ENCODE peak calls at places on chromosome 17, in five cellular contexts. One of them, this sample, is unnamed.

GRCh38 chr17:50798424-50799344 is 31.4 kb upstream of the ANKRD40CL start:
- DNase-seq in GM23248: no peak
- DNase-seq in astrocyte: no peak
- DNase-seq in SJSA1: no peak
- DNase-seq in left lung: no peak
- DNase-seq in this sample: peak; percentile 75

GRCh38 chr17:67443931-67444597 is 67.0 kb downstream of the PITPNC1 start:
- DNase-seq in GM23248: peak; percentile 34
- DNase-seq in astrocyte: peak; percentile 77
- DNase-seq in SJSA1: no peak
- DNase-seq in left lung: no peak
- DNase-seq in this sample: no peak

GRCh38 chr17:27207073-27207511 is 86.8 kb upstream of the WSB1 start:
- DNase-seq in GM23248: peak; percentile 82
- DNase-seq in astrocyte: peak; percentile 54
- DNase-seq in SJSA1: peak; percentile 41
- DNase-seq in left lung: no peak
- DNase-seq in this sample: no peak

GRCh38 chr17:6526362-6527152 is 29.8 kb downstream of the PITPNM3 start:
- DNase-seq in GM23248: peak; percentile 37
- DNase-seq in astrocyte: no peak
- DNase-seq in SJSA1: no peak
- DNase-seq in left lung: no peak
- DNase-seq in this sample: no peak

GRCh38 chr17:12055889-12056288 is 35.2 kb downstream of the MAP2K4 start:
- DNase-seq in GM23248: no peak
- DNase-seq in astrocyte: no peak
- DNase-seq in SJSA1: no peak
- DNase-seq in left lung: no peak
- DNase-seq in this sample: no peak

GRCh38 chr17:42484304-42484703 is 25.6 kb downstream of the ATP6V0A1 start:
- DNase-seq in GM23248: no peak
- DNase-seq in astrocyte: no peak
- DNase-seq in SJSA1: no peak
- DNase-seq in left lung: no peak
- DNase-seq in this sample: no peak

GRCh38 chr17:72397687-72398086 is 276.9 kb downstream of the SOX9 start:
- DNase-seq in GM23248: peak; percentile 58
- DNase-seq in astrocyte: no peak
- DNase-seq in SJSA1: peak; percentile 73
- DNase-seq in left lung: no peak
- DNase-seq in this sample: no peak

GRCh38 chr17:47708312-47708863 is 14.4 kb downstream of the TBKBP1 start:
- DNase-seq in GM23248: no peak
- DNase-seq in astrocyte: no peak
- DNase-seq in SJSA1: no peak
- DNase-seq in left lung: no peak
- DNase-seq in this sample: no peak

GRCh38 chr17:47905221-47905733 is 9.2 kb downstream of the SP2 start:
- DNase-seq in GM23248: peak; percentile 83
- DNase-seq in astrocyte: peak; percentile 80
- DNase-seq in SJSA1: peak; percentile 45
- DNase-seq in left lung: peak; percentile 67
- DNase-seq in this sample: no peak

GRCh38 chr17:50055055-50055425 is 870 bp upstream of the ITGA3 start:
- DNase-seq in GM23248: peak; percentile 53
- DNase-seq in astrocyte: peak; percentile 21
- DNase-seq in SJSA1: no peak
- DNase-seq in left lung: peak; percentile 82
- DNase-seq in this sample: peak; percentile 93

GRCh38 chr17:5931611-5932010 is 138.6 kb upstream of the WSCD1 start:
- DNase-seq in GM23248: no peak
- DNase-seq in astrocyte: no peak
- DNase-seq in SJSA1: no peak
- DNase-seq in left lung: no peak
- DNase-seq in this sample: no peak

GRCh38 chr17:82281502-82282238 is 8.2 kb upstream of the CSNK1D start:
- DNase-seq in GM23248: peak; percentile 56
- DNase-seq in astrocyte: no peak
- DNase-seq in SJSA1: peak; percentile 76
- DNase-seq in left lung: peak; percentile 69
- DNase-seq in this sample: peak; percentile 93

GRCh38 chr17:68612228-68612922 is 11.2 kb upstream of the FAM20A start:
- DNase-seq in GM23248: peak; percentile 4
- DNase-seq in astrocyte: no peak
- DNase-seq in SJSA1: no peak
- DNase-seq in left lung: no peak
- DNase-seq in this sample: no peak

GRCh38 chr17:65785109-65785508 is 223.7 kb upstream of the AXIN2 start:
- DNase-seq in GM23248: peak; percentile 91
- DNase-seq in astrocyte: peak; percentile 98
- DNase-seq in SJSA1: peak; percentile 96
- DNase-seq in left lung: no peak
- DNase-seq in this sample: no peak

GRCh38 chr17:51164911-51165679 is 1.1 kb upstream of the NME2 start:
- DNase-seq in GM23248: no peak
- DNase-seq in astrocyte: no peak
- DNase-seq in SJSA1: no peak
- DNase-seq in left lung: no peak
- DNase-seq in this sample: no peak

GRCh38 chr17:31446195-31446967 is 54.9 kb downstream of the RAB11FIP4 start:
- DNase-seq in GM23248: no peak
- DNase-seq in astrocyte: no peak
- DNase-seq in SJSA1: no peak
- DNase-seq in left lung: no peak
- DNase-seq in this sample: no peak

GRCh38 chr17:29838961-29839360 is 91.1 kb downstream of the SSH2 start:
- DNase-seq in GM23248: peak; percentile 48
- DNase-seq in astrocyte: no peak
- DNase-seq in SJSA1: no peak
- DNase-seq in left lung: no peak
- DNase-seq in this sample: no peak

GRCh38 chr17:57490890-57491289 is 234.6 kb downstream of the MSI2 start:
- DNase-seq in GM23248: no peak
- DNase-seq in astrocyte: no peak
- DNase-seq in SJSA1: no peak
- DNase-seq in left lung: no peak
- DNase-seq in this sample: no peak

GRCh38 chr17:75288784-75289121 is 480 bp downstream of the SLC25A19 start:
- DNase-seq in GM23248: no peak
- DNase-seq in astrocyte: no peak
- DNase-seq in SJSA1: no peak
- DNase-seq in left lung: peak; percentile 67
- DNase-seq in this sample: no peak

GRCh38 chr17:79020631-79021301 is 3.2 kb upstream of the C1QTNF1 start:
- DNase-seq in GM23248: peak; percentile 37
- DNase-seq in astrocyte: no peak
- DNase-seq in SJSA1: no peak
- DNase-seq in left lung: no peak
- DNase-seq in this sample: peak; percentile 11

GRCh38 chr17:17161759-17162158 is 44.4 kb downstream of the PLD6 start:
- DNase-seq in GM23248: no peak
- DNase-seq in astrocyte: no peak
- DNase-seq in SJSA1: no peak
- DNase-seq in left lung: no peak
- DNase-seq in this sample: no peak

GRCh38 chr17:38558751-38559024 is 47.1 kb downstream of the SRCIN1 start:
- DNase-seq in GM23248: no peak
- DNase-seq in astrocyte: no peak
- DNase-seq in SJSA1: no peak
- DNase-seq in left lung: no peak
- DNase-seq in this sample: no peak

GRCh38 chr17:80761421-80761871 is 216.8 kb downstream of the RPTOR start:
- DNase-seq in GM23248: peak; percentile 66
- DNase-seq in astrocyte: peak; percentile 89
- DNase-seq in SJSA1: peak; percentile 92
- DNase-seq in left lung: peak; percentile 23
- DNase-seq in this sample: no peak

GRCh38 chr17:45021607-45022287 is 29.7 kb downstream of the DCAKD start:
- DNase-seq in GM23248: peak; percentile 88
- DNase-seq in astrocyte: no peak
- DNase-seq in SJSA1: peak; percentile 52
- DNase-seq in left lung: peak; percentile 60
- DNase-seq in this sample: no peak

GRCh38 chr17:45022288-45022648 is 29.2 kb downstream of the DCAKD start:
- DNase-seq in GM23248: no peak
- DNase-seq in astrocyte: no peak
- DNase-seq in SJSA1: peak; percentile 41
- DNase-seq in left lung: no peak
- DNase-seq in this sample: no peak

GRCh38 chr17:45020354-45021138 is 30.9 kb downstream of the DCAKD start:
- DNase-seq in GM23248: no peak
- DNase-seq in astrocyte: no peak
- DNase-seq in SJSA1: no peak
- DNase-seq in left lung: no peak
- DNase-seq in this sample: no peak

GRCh38 chr17:45019177-45019711 is 32.2 kb downstream of the DCAKD start:
- DNase-seq in GM23248: peak; percentile 87
- DNase-seq in astrocyte: no peak
- DNase-seq in SJSA1: peak; percentile 65
- DNase-seq in left lung: peak; percentile 38
- DNase-seq in this sample: no peak

GRCh38 chr17:45022655-45023339 is 28.6 kb downstream of the DCAKD start:
- DNase-seq in GM23248: no peak
- DNase-seq in astrocyte: no peak
- DNase-seq in SJSA1: no peak
- DNase-seq in left lung: no peak
- DNase-seq in this sample: no peak
- H3K27ac ChIP-seq in GM23248: no peak overlapping the region
- H3K27ac ChIP-seq in astrocyte: no peak overlapping the region
- H3K27ac ChIP-seq in SJSA1: no peak overlapping the region
- H3K27ac ChIP-seq in left lung: no peak overlapping the region
- H3K27ac ChIP-seq in this sample: no peak overlapping the region

DNA sequence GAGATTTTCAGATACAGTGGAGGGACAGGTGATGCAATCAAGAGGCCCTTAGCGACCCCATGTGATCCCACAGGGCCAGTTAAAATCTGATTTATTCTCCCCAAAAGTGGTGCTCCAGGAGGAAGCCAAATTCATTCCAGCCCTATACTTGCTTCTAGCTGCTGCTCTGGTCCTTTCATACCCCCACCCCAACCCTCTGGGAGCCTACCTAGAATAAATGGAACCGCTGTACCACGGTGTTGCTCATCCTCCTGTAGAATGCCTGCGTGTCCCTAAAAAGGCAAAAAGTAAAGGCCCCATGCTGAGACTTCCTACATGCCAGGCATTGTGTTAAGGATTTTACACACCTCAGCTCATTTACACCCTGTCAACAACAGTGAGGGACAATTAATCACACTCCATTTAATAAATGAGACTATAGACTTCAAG is 2.0 kb upstream of the RASL10B start:
- DNase-seq in GM23248: no peak
- DNase-seq in astrocyte: no peak
- DNase-seq in SJSA1: no peak
- DNase-seq in left lung: no peak
- DNase-seq in this sample: no peak
- H3K4me3 ChIP-seq in GM23248: no peak overlapping the region
- H3K4me3 ChIP-seq in astrocyte: no peak overlapping the region
- H3K4me3 ChIP-seq in SJSA1: no peak overlapping the region
- H3K4me3 ChIP-seq in left lung: no peak overlapping the region
- H3K4me3 ChIP-seq in this sample: no peak overlapping the region

GRCh38 chr17:8729860-8730259 is 14.8 kb downstream of the CCDC42 start:
- DNase-seq in GM23248: no peak
- DNase-seq in astrocyte: no peak
- DNase-seq in SJSA1: no peak
- DNase-seq in left lung: no peak
- DNase-seq in this sample: no peak

GRCh38 chr17:8735336-8735939 is 9.2 kb downstream of the CCDC42 start:
- DNase-seq in GM23248: no peak
- DNase-seq in astrocyte: no peak
- DNase-seq in SJSA1: no peak
- DNase-seq in left lung: no peak
- DNase-seq in this sample: no peak

GRCh38 chr17:8729421-8729820 is 15.2 kb downstream of the CCDC42 start:
- DNase-seq in GM23248: no peak
- DNase-seq in astrocyte: no peak
- DNase-seq in SJSA1: no peak
- DNase-seq in left lung: no peak
- DNase-seq in this sample: no peak

GRCh38 chr17:8734876-8735275 is 9.8 kb downstream of the CCDC42 start:
- DNase-seq in GM23248: no peak
- DNase-seq in astrocyte: no peak
- DNase-seq in SJSA1: no peak
- DNase-seq in left lung: no peak
- DNase-seq in this sample: no peak

DNA sequence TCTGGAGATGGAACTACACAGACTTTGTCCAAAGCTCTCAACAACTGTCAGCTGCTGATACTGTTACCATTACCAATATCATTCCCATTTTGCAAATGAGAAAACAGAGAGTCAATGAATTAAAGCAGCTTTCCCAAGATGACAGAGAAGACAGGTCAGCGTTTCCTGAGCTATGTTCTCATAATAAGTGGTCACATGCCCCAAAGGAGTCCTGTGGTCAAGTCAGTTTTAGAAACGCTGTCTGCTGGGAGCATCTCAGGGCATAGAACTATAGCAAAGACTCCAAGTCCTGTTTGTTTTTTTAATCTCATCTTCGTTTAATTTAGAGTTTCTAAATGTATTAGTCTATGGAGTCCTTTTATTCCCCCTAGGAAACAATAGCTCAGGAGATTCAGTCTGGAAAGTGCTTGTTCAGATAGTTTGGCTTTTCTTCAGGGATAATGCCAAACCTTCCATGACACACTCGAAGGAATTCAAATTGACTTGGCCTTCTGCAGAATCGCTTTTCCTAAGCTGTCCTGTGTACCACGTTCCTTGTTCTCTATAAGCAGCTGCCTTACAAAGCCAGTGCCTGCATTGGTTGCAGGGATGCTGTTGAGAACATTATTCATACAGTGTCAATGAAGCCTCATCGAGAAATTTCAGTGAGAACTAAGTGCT is 12.1 kb downstream of the CCDC42 start:
- DNase-seq in GM23248: peak; percentile 71
- DNase-seq in astrocyte: peak; percentile 38
- DNase-seq in SJSA1: peak; percentile 34
- DNase-seq in left lung: no peak
- DNase-seq in this sample: no peak
- H3K27ac ChIP-seq in GM23248: no peak overlapping the region
- H3K27ac ChIP-seq in astrocyte: no peak overlapping the region
- H3K27ac ChIP-seq in SJSA1: no peak overlapping the region
- H3K27ac ChIP-seq in left lung: no peak overlapping the region
- H3K27ac ChIP-seq in this sample: no peak overlapping the region

GRCh38 chr17:979211-979538 is 401 bp downstream of the NXN start:
- DNase-seq in GM23248: no peak
- DNase-seq in astrocyte: no peak
- DNase-seq in SJSA1: no peak
- DNase-seq in left lung: peak; percentile 50
- DNase-seq in this sample: no peak

GRCh38 chr17:976316-976715 is 3.3 kb downstream of the NXN start:
- DNase-seq in GM23248: peak; percentile 33
- DNase-seq in astrocyte: no peak
- DNase-seq in SJSA1: no peak
- DNase-seq in left lung: no peak
- DNase-seq in this sample: no peak

GRCh38 chr17:975321-975982 is 4.1 kb downstream of the NXN start:
- DNase-seq in GM23248: peak; percentile 65
- DNase-seq in astrocyte: no peak
- DNase-seq in SJSA1: no peak
- DNase-seq in left lung: no peak
- DNase-seq in this sample: no peak

GRCh38 chr17:978110-979093 is 1.2 kb downstream of the NXN start:
- DNase-seq in GM23248: peak; percentile 59
- DNase-seq in astrocyte: peak; percentile 44
- DNase-seq in SJSA1: peak; percentile 37
- DNase-seq in left lung: peak; percentile 45
- DNase-seq in this sample: no peak

GRCh38 chr17:977163-977562 is 2.4 kb downstream of the NXN start:
- DNase-seq in GM23248: no peak
- DNase-seq in astrocyte: no peak
- DNase-seq in SJSA1: no peak
- DNase-seq in left lung: no peak
- DNase-seq in this sample: no peak
- H3K4me3 ChIP-seq in GM23248: peak overlapping the region; percentile 88
- H3K4me3 ChIP-seq in astrocyte: peak overlapping the region; percentile 73
- H3K4me3 ChIP-seq in SJSA1: no peak overlapping the region
- H3K4me3 ChIP-seq in left lung: no peak overlapping the region
- H3K4me3 ChIP-seq in this sample: peak overlapping the region; percentile 96

This sample was measured in RWPE2.